ENCODE peak calls at places on chromosomes 4 and X, in five cellular contexts. M is activated B cell treated with CpG ODN at 0.5 μM for 24 hours; L is fibroblast of mammary gland; O is activated CD8-positive, alpha-beta T cell treated with anti-CD3 and anti-CD28 coated beads for 36 hours; T is CD4-positive, alpha-beta T cell. Z is an unnamed sample.

GRCh38 chrX:32778965-32779364 is 432.4 kb downstream of the DMD start:
- DNase-seq in M (no peak), T (no peak), O (no peak), L (no peak), Z (no peak)

GRCh38 chrX:70088281-70088680 is 26.0 kb downstream of the OTUD6A start:
- DNase-seq in L (no peak), T (no peak), M (no peak), O (no peak), Z (no peak)

GRCh38 chr4:163866728-163867313 is 372.3 kb downstream of the TMA16 start:
- DNase-seq in O (no peak), T (no peak), M (no peak), L (peak), Z (no peak)

GRCh38 chrX:53239474-53239873 is 14.5 kb upstream of the KDM5C start:
- DNase-seq in L (peak), T (no peak), O (peak), M (no peak), Z (no peak)

GRCh38 chr4:87734084-87734483 is 65.3 kb upstream of the IBSP start:
- DNase-seq in T (no peak), L (no peak), O (no peak), M (no peak), Z (no peak)

GRCh38 chr4:38125816-38126215 is 165.6 kb downstream of the PTTG2 start:
- DNase-seq in T (no peak), L (peak), O (no peak), M (no peak), Z (no peak)

GRCh38 chrX:77347572-77347971 is 99.6 kb upstream of the FGF16 start:
- DNase-seq in O (no peak), L (no peak), M (no peak), T (no peak), Z (no peak)

GRCh38 chr4:82388405-82388804 is 14.6 kb upstream of the HNRNPD start:
- DNase-seq in O (no peak), T (no peak), M (no peak), L (no peak), Z (no peak)

GRCh38 chr4:3074846-3075651 is 568 bp downstream of the HTT start:
- DNase-seq in O (peak), M (peak), T (no peak), L (peak), Z (no peak)

GRCh38 chr4:41539711-41540110 is 1.8 kb downstream of the LIMCH1 start:
- DNase-seq in T (no peak), O (no peak), M (no peak), L (no peak), Z (no peak)

GRCh38 chrX:72062890-72063289 is 68.8 kb downstream of the RTL5 start:
- DNase-seq in T (no peak), L (peak), M (no peak), O (no peak), Z (no peak)

GRCh38 chr4:94636004-94636403 is 121.8 kb upstream of the BMPR1B start:
- DNase-seq in O (no peak), L (peak), M (no peak), T (no peak), Z (no peak)

GRCh38 chrX:153687121-153688039 is at the start of gene SLC6A8:
- DNase-seq in L (peak), M (peak), O (peak), T (peak), Z (no peak)

GRCh38 chr4:22435652-22436051 is 80.2 kb downstream of the ADGRA3 start:
- DNase-seq in L (no peak), O (no peak), M (no peak), T (no peak), Z (no peak)

GRCh38 chr4:92381640-92382039 is 77.9 kb downstream of the GRID2 start:
- DNase-seq in O (no peak), T (no peak), L (peak), M (no peak), Z (no peak)

GRCh38 chr4:145930592-145930991 is 8.0 kb downstream of the ZNF827 start:
- DNase-seq in L (peak), T (no peak), O (peak), M (no peak), Z (no peak)

GRCh38 chrX:115408736-115409390 is 119.3 kb downstream of the LUZP4 start:
- DNase-seq in L (no peak), O (no peak), M (no peak), T (no peak), Z (no peak)

GRCh38 chr4:40856836-40857362 is 107.1 kb downstream of the NSUN7 start:
- DNase-seq in L (peak), T (peak), O (peak), M (peak), Z (no peak)

GRCh38 chr4:110631582-110632505 is 9.0 kb upstream of the PITX2 start:
- DNase-seq in M (no peak), L (peak), T (no peak), O (peak), Z (no peak)

GRCh38 chr4:142248946-142249345 is 597.2 kb downstream of the INPP4B start:
- DNase-seq in L (peak), T (no peak), O (no peak), M (no peak), Z (no peak)

GRCh38 chrX:49204709-49205108 is 4.7 kb upstream of the SYP start:
- DNase-seq in O (no peak), T (no peak), L (no peak), M (no peak), Z (no peak)

GRCh38 chrX:154596290-154596929 is 11.5 kb downstream of the CTAG1A start:
- DNase-seq in M (no peak), O (no peak), L (no peak), T (no peak), Z (peak)

GRCh38 chrX:138034136-138034535 is 468.2 kb downstream of the ZIC3 start:
- DNase-seq in L (no peak), T (no peak), O (no peak), M (no peak), Z (no peak)

GRCh38 chr4:108113229-108113628 is 55.5 kb downstream of the LEF1 start:
- DNase-seq in O (peak), M (no peak), T (peak), L (peak), Z (no peak)

GRCh38 chrX:150574824-150575409 is 6.5 kb downstream of the MTM1 start:
- DNase-seq in L (no peak), T (no peak), O (peak), M (no peak), Z (no peak)

GRCh38 chr4:39732728-39733127 is 34.8 kb downstream of the UBE2K start:
- DNase-seq in M (no peak), T (no peak), O (peak), L (peak), Z (no peak)

GRCh38 chr4:7034262-7035081 is 8.7 kb upstream of the TADA2B start:
- DNase-seq in O (no peak), T (no peak), L (no peak), M (no peak), Z (no peak)

GRCh38 chrX:23493941-23494374 is 159.3 kb downstream of the PTCHD1 start:
- DNase-seq in L (peak), M (no peak), O (peak), T (no peak), Z (no peak)

GRCh38 chrX:140038842-140039241 is 73.5 kb upstream of the CXorf66 start:
- DNase-seq in M (no peak), O (no peak), L (no peak), T (no peak), Z (no peak)

GRCh38 chrX:140040397-140040796 is 75.1 kb upstream of the CXorf66 start:
- DNase-seq in M (no peak), T (no peak), L (no peak), O (no peak), Z (peak)

DNA sequence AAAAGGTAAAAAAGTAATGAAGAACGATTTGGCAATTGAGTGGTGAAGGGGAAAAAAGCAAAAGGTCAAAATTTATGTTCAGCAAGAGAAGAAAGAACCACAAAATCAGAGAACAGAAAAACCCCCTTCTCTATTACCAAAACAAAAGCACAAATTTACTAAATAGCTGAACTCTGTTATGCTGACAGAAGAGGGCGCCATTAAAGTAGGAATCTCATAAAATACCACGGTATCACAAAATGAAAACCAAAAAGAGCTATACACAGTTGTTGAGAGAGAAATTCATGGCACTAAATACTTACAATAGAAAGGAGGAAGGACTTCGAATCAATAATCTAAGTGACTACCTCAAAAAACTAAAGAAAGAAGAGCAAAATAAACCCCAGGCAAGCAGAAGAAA is 69.6 kb upstream of the CXorf66 start:
- DNase-seq in L (no peak), O (no peak), M (no peak), T (no peak), Z (no peak)
- TF ChIP-seq CTCF in L (peak), O (no peak), M (no peak), T (no peak), Z (peak)

GRCh38 chrX:8323356-8323755 is 141.3 kb upstream of the VCX3B start:
- DNase-seq in M (no peak), O (no peak), T (no peak), L (no peak), Z (no peak)
- TF ChIP-seq CTCF in M (no peak), O (no peak), T (no peak), L (no peak), Z (peak)

GRCh38 chrX:18119856-18120255 is 100.8 kb downstream of the BEND2 start:
- DNase-seq in T (peak), L (no peak), O (peak), M (no peak), Z (no peak)
- TF ChIP-seq CTCF in T (no peak), L (no peak), O (no peak), M (no peak), Z (no peak)

GRCh38 chrX:107619836-107620235 is 8.5 kb upstream of the PRPS1 start:
- DNase-seq in O (no peak), M (no peak), T (no peak), L (no peak), Z (no peak)
- TF ChIP-seq CTCF in O (no peak), M (no peak), T (no peak), L (no peak), Z (no peak)

GRCh38 chr4:56767567-56767966 is 53.9 kb downstream of the SPINK2 start:
- DNase-seq in M (no peak), O (no peak), T (no peak), L (peak), Z (no peak)

GRCh38 chr4:56764775-56765174 is 56.7 kb downstream of the SPINK2 start:
- DNase-seq in O (no peak), L (peak), M (no peak), T (no peak), Z (no peak)

GRCh38 chr4:56772134-56772533 is 49.4 kb downstream of the SPINK2 start:
- DNase-seq in T (no peak), L (no peak), O (no peak), M (no peak), Z (no peak)

GRCh38 chr4:56768772-56769171 is 52.7 kb downstream of the SPINK2 start:
- DNase-seq in O (peak), M (no peak), L (no peak), T (no peak), Z (no peak)

GRCh38 chr4:56768301-56768700 is 53.2 kb downstream of the SPINK2 start:
- DNase-seq in T (no peak), L (no peak), O (no peak), M (no peak), Z (no peak)
- TF ChIP-seq CTCF in T (no peak), L (no peak), O (no peak), M (no peak), Z (no peak)